ENCODE peak calls at places on chromosomes 16 and 17, in six cellular contexts. M is CD4-positive, alpha-beta T cell; E is AG04450; L is transverse colon; Q is CD4-positive, alpha-beta memory T cell; I is Karpas-422. R is an unnamed sample.
A peak's percentile ranks its signal among the peaks of the same experiment; 100 is the strongest.

GRCh38 chr16:51441331-51441730 is 290.3 kb upstream of the SALL1 start:
- DNase-seq in L (no peak), M (no peak), I (no peak), Q (no peak), E (no peak), R (no peak)

GRCh38 chr16:659618-660017 is 8.3 kb upstream of the RHOT2 start:
- DNase-seq in M (no peak), E (no peak), L (no peak), I (no peak), Q (no peak), R (no peak)

GRCh38 chr17:44997733-44998520 is 29.8 kb upstream of the C1QL1 start:
- DNase-seq in Q (no peak), I (no peak), L (no peak), M (no peak), E (no peak), R (no peak)

GRCh38 chr16:84459517-84459894 is 45.0 kb downstream of the MEAK7 start:
- DNase-seq in M (no peak), L (no peak), Q (no peak), E (no peak), I (no peak), R (no peak)

GRCh38 chr17:53628011-53628410 is 194.7 kb upstream of the KIF2B start:
- DNase-seq in E (no peak), I (no peak), L (no peak), M (no peak), Q (no peak), R (no peak)

GRCh38 chr16:50664270-50664669 is 16.8 kb downstream of the SNX20 start:
- DNase-seq in E (no peak), L (no peak), Q (no peak), I (no peak), M (no peak), R (no peak)

GRCh38 chr17:71516149-71516548 is 604.7 kb upstream of the SOX9 start:
- DNase-seq in Q (no peak), L (no peak), M (no peak), E (no peak), I (no peak), R (no peak)

GRCh38 chr17:40820228-40820838 is 2.1 kb downstream of the KRT10 start:
- DNase-seq in E (no peak), I (no peak), L (no peak), M (no peak), Q (no peak), R (no peak)

GRCh38 chr17:51119415-51120356 is 982 bp downstream of the SPAG9 start:
- DNase-seq in E (no peak), Q (peak; percentile 41), L (peak; percentile 54), I (peak; percentile 85), M (peak; percentile 9), R (no peak)

GRCh38 chr17:3335876-3336275 is 37.7 kb upstream of the OR3A1 start:
- DNase-seq in M (no peak), Q (no peak), I (no peak), E (no peak), L (no peak), R (no peak)

GRCh38 chr16:87163637-87164036 is 153.6 kb downstream of the C16orf95 start:
- DNase-seq in L (no peak), Q (no peak), I (peak; percentile 45), M (no peak), E (no peak), R (no peak)

GRCh38 chr17:12994341-12995074 is 23.3 kb downstream of the ELAC2 start:
- DNase-seq in E (no peak), M (no peak), I (no peak), L (no peak), Q (no peak), R (no peak)

GRCh38 chr17:64741038-64741641 is 79.0 kb upstream of the SMURF2 start:
- DNase-seq in M (no peak), E (peak; percentile 24), L (no peak), Q (no peak), I (no peak), R (no peak)

GRCh38 chr17:3802461-3803307 is 1.7 kb upstream of the ITGAE start:
- DNase-seq in I (no peak), M (no peak), Q (no peak), E (peak; percentile 74), L (peak; percentile 45), R (no peak)

DNA sequence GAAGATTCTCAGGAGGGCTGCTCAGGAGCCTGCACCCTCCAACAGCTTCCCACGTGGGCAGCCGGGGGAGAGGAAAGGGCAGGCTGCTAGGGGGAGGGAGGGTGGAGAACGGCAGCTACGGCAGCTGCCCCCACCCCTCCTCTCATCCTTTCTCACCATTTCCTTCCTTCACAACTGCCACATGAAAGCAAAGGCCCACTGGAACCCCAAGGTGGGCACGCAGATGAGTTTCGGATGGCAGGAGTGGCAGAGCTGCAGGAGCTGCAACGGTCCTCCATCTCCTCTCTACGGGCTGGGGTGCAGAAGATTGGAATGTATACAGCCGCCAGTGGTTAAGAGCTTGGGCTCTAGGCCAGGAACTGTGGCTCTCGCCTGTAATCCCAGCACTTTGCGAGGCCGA is 77.7 kb downstream of the GAS7 start:
- DNase-seq in Q (no peak), I (peak; percentile 21), M (no peak), L (no peak), E (no peak), R (no peak)
- H3K27ac ChIP-seq in Q (no peak overlapping the region), I (no peak overlapping the region), M (no peak overlapping the region), L (no peak overlapping the region), E (peak overlapping the region; percentile 21), R (peak overlapping the region; percentile 55)

DNA sequence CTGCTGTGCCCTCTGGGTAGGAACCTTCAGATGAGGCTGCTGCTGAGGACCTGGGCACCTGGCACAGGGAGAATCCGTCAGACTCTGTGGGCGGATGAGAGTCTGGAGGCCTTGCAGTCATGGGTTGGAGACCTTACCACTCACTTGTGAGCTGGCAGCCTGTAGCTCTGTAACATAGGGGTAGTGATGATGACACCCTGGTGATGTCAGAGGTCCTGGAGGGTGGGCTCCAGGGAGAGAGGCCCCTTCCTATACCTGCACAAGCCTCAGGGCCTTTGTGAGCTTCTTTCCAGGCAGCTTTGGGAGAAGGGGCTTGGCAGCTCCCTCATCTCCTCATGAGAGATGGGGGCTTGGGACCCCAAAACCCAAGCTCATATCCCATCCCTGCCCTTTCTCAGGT is 1.6 kb downstream of the MIEF2 start:
- DNase-seq in I (no peak), Q (no peak), E (no peak), M (no peak), L (no peak), R (no peak)
- H3K27ac ChIP-seq in I (no peak overlapping the region), Q (peak overlapping the region; percentile 96), E (no peak overlapping the region), M (no peak overlapping the region), L (peak overlapping the region; percentile 99), R (peak overlapping the region; percentile 98)

GRCh38 chr16:89345663-89346150 is 128.2 kb downstream of the ZNF778 start:
- DNase-seq in Q (no peak), M (no peak), I (no peak), L (no peak), E (no peak), R (no peak)
- H3K27ac ChIP-seq in Q (no peak overlapping the region), M (no peak overlapping the region), I (no peak overlapping the region), L (peak overlapping the region; percentile 41), E (no peak overlapping the region), R (peak overlapping the region; percentile 69)

DNA sequence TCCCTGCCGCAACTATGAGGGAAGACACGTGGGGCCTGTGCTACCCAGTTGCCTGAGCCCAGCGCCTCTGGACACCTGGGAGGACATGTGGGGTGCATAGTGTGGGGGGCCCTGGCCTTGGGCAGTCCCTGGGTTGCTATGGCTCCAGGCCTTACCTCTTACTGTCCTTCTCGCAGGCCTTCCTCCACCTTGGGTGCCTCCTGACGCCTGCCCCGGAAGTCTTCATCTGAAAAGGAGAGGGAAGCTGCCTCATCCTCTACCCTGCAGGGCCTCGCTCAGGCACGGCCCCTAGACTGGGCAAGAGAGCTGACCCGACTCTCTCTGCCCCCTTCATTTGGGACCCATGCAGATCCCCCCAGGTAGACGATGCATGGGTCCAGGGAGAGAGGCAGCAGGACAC is 16.5 kb upstream of the MRPS23 start:
- DNase-seq in Q (no peak), I (no peak), E (no peak), L (no peak), M (no peak), R (no peak)
- H3K27ac ChIP-seq in Q (no peak overlapping the region), I (no peak overlapping the region), E (no peak overlapping the region), L (no peak overlapping the region), M (no peak overlapping the region), R (no peak overlapping the region)

GRCh38 chr16:66996983-66997358 is 8.6 kb downstream of the CES4A start:
- DNase-seq in Q (no peak), E (no peak), L (no peak), M (no peak), I (no peak), R (no peak)
- H3K27ac ChIP-seq in Q (no peak overlapping the region), E (no peak overlapping the region), L (peak overlapping the region; percentile 68), M (no peak overlapping the region), I (no peak overlapping the region), R (peak overlapping the region; percentile 59)

GRCh38 chr16:81745704-81746558 is 33.2 kb upstream of the PLCG2 start:
- DNase-seq in Q (peak; percentile 72), I (peak; percentile 92), M (peak; percentile 65), L (peak; percentile 75), E (no peak), R (peak; percentile 18)
- H3K27ac ChIP-seq in Q (peak overlapping the region; percentile 38), I (peak overlapping the region; percentile 38), M (no peak overlapping the region), L (no peak overlapping the region), E (no peak overlapping the region), R (no peak overlapping the region)

GRCh38 chr17:78873519-78874340 is 29.3 kb downstream of the CEP295NL start:
- DNase-seq in E (peak; percentile 41), M (no peak), I (no peak), Q (no peak), L (no peak), R (no peak)

GRCh38 chr17:78878261-78878660 is 24.7 kb downstream of the CEP295NL start:
- DNase-seq in L (no peak), I (no peak), M (no peak), E (no peak), Q (no peak), R (no peak)

GRCh38 chr17:78878871-78879270 is 24.1 kb downstream of the CEP295NL start:
- DNase-seq in I (no peak), M (no peak), Q (no peak), E (no peak), L (no peak), R (no peak)

GRCh38 chr17:78875331-78875730 is 27.7 kb downstream of the CEP295NL start:
- DNase-seq in M (no peak), I (no peak), L (no peak), E (no peak), Q (no peak), R (no peak)

DNA sequence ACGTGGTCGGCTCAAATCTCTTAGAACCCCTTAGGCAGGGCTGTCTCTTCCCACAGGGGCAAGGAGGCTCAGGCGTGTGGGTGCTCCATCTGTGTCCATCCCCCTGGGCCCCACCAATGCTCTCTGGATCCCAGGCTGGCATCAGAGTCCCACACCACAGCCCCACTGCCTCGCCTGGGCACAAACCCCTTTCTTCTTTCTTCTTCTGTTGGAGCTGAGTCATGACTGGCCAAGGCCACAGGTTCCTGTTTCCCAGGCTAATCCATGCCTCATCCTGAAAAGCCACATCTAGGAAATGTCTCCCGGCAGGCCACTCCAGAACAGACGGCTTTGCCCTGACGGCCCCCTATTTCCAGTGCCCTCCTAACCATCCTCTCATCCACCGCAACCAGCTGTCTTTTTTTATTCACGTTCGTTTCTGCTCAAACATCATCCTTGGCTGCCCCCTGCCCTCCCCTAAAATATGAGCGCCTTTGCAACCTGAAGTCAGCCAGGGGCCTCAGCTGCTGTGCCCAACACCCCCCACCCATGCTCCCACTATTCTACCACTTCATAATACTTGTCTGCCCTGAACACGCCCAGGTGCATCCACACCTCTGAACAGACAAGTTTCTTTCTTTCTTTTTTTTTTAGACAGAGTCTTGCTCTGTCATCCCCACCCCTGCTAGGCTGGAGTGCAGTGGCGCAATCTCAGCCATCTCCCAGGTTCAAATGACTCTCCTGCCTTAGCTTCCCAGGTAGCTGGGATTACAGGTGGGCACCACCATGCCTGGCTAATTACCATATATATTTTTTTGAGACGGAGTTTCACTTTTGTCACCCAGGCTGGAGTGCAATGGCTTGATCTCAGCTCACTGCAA is 27.0 kb downstream of the CEP295NL start:
- DNase-seq in M (no peak), L (no peak), E (no peak), I (no peak), Q (no peak), R (no peak)
- H3K27ac ChIP-seq in M (no peak overlapping the region), L (peak overlapping the region; percentile 38), E (peak overlapping the region; percentile 47), I (no peak overlapping the region), Q (no peak overlapping the region), R (peak overlapping the region; percentile 21)

R was measured in esophagus squamous epithelium.